ENCODE peak calls at places on chromosomes 1 and 21, in six cellular contexts. Y is thoracic aorta, M is body of pancreas, X is cardiac muscle cell, N is kidney, Z is Panc1. H is an unnamed sample.

GRCh38 chr1:26408604-26409003 is 2.0 kb upstream of the LIN28A start:
- DNase-seq in Z (no peak), Y (no peak), N (peak), X (peak), M (peak), H (no peak)

GRCh38 chr1:3669421-3669821 is 17.1 kb downstream of the TP73 start:
- DNase-seq in M (no peak), N (peak), X (no peak), Y (no peak), Z (no peak), H (no peak)

GRCh38 chr1:179092896-179093461 is 11.1 kb downstream of the TOR3A start:
- DNase-seq in M (no peak), X (no peak), Z (no peak), N (no peak), Y (no peak), H (no peak)

GRCh38 chr1:244397086-244397485 is 54.6 kb downstream of the ADSS2 start:
- DNase-seq in Z (no peak), N (no peak), M (no peak), Y (no peak), X (no peak), H (no peak)

GRCh38 chr1:165444897-165445370 is at the start of gene RXRG:
- DNase-seq in X (peak), N (peak), M (peak), Y (no peak), Z (no peak), H (no peak)

GRCh38 chr1:41900611-41901444 is 17.9 kb downstream of the HIVEP3 start:
- DNase-seq in X (no peak), M (no peak), Y (no peak), Z (no peak), N (no peak), H (no peak)

GRCh38 chr21:9839011-9839661 is 682.2 kb upstream of the TPTE start:
- DNase-seq in N (peak), M (no peak), Y (no peak), X (no peak), Z (no peak), H (peak)

GRCh38 chr1:79646885-79647284 is 640.4 kb upstream of the ADGRL4 start:
- DNase-seq in X (peak), Y (no peak), N (no peak), Z (no peak), M (no peak), H (no peak)

GRCh38 chr21:45141507-45141906 is 67.1 kb downstream of the ADARB1 start:
- DNase-seq in Y (no peak), X (no peak), N (no peak), Z (no peak), M (no peak), H (peak)

GRCh38 chr1:72432645-72433267 is 150.4 kb upstream of the NEGR1 start:
- DNase-seq in M (no peak), Z (no peak), X (no peak), Y (no peak), N (no peak), H (no peak)

GRCh38 chr1:200919386-200919785 is 24.7 kb downstream of the INAVA start:
- DNase-seq in X (no peak), Z (no peak), M (no peak), Y (no peak), N (peak), H (no peak)

GRCh38 chr1:225449261-225449660 is 21.4 kb upstream of the LBR start:
- DNase-seq in Y (no peak), Z (no peak), N (no peak), X (no peak), M (no peak), H (peak)

GRCh38 chr1:7248828-7249227 is 463.6 kb downstream of the CAMTA1 start:
- DNase-seq in M (no peak), X (no peak), Z (no peak), Y (no peak), N (no peak), H (no peak)

GRCh38 chr1:153543738-153544135 is 1.9 kb downstream of the S100A4 start:
- DNase-seq in M (no peak), Y (no peak), N (peak), Z (no peak), X (no peak), H (no peak)

GRCh38 chr1:29812397-29813135 is 576.2 kb downstream of the PTPRU start:
- DNase-seq in M (no peak), N (no peak), X (no peak), Y (no peak), Z (no peak), H (peak)

GRCh38 chr1:168235548-168235885 is 9.7 kb downstream of the SFT2D2 start:
- DNase-seq in M (no peak), Z (no peak), X (no peak), Y (no peak), N (no peak), H (no peak)

GRCh38 chr1:3714814-3715213 is 37.4 kb upstream of the CCDC27 start:
- DNase-seq in M (no peak), N (no peak), Y (no peak), X (peak), Z (no peak), H (no peak)

GRCh38 chr1:77387553-77387952 is 105.7 kb downstream of the AK5 start:
- DNase-seq in N (no peak), Y (no peak), M (no peak), Z (no peak), X (no peak), H (no peak)

GRCh38 chr21:46471514-46471913 is 12.8 kb downstream of the DIP2A start:
- DNase-seq in M (no peak), Y (no peak), X (no peak), Z (no peak), N (no peak), H (no peak)

GRCh38 chr21:17461582-17461981 is 51.3 kb upstream of the CXADR start:
- DNase-seq in X (no peak), N (no peak), Y (no peak), M (no peak), Z (no peak), H (no peak)

GRCh38 chr1:212118167-212118871 is 82.8 kb downstream of the DTL start:
- DNase-seq in N (no peak), M (peak), Y (no peak), Z (no peak), X (no peak), H (no peak)

GRCh38 chr1:18941221-18942141 is 15.0 kb downstream of the IFFO2 start:
- DNase-seq in X (no peak), Z (no peak), M (peak), Y (no peak), N (peak), H (no peak)

GRCh38 chr1:119416006-119416640 is 1.2 kb downstream of the HSD3B2 start:
- DNase-seq in Y (no peak), M (no peak), X (no peak), N (no peak), Z (no peak), H (no peak)

GRCh38 chr1:178031856-178032320 is 62.0 kb upstream of the RASAL2 start:
- DNase-seq in Y (peak), M (peak), X (peak), Z (no peak), N (peak), H (peak)

GRCh38 chr1:18256318-18257235 is 149.0 kb downstream of the IGSF21 start:
- DNase-seq in Z (no peak), Y (no peak), M (peak), N (no peak), X (peak), H (no peak)

GRCh38 chr1:213136190-213136917 is 85.3 kb downstream of the RPS6KC1 start:
- DNase-seq in M (no peak), Y (no peak), Z (no peak), N (no peak), X (peak), H (no peak)

DNA sequence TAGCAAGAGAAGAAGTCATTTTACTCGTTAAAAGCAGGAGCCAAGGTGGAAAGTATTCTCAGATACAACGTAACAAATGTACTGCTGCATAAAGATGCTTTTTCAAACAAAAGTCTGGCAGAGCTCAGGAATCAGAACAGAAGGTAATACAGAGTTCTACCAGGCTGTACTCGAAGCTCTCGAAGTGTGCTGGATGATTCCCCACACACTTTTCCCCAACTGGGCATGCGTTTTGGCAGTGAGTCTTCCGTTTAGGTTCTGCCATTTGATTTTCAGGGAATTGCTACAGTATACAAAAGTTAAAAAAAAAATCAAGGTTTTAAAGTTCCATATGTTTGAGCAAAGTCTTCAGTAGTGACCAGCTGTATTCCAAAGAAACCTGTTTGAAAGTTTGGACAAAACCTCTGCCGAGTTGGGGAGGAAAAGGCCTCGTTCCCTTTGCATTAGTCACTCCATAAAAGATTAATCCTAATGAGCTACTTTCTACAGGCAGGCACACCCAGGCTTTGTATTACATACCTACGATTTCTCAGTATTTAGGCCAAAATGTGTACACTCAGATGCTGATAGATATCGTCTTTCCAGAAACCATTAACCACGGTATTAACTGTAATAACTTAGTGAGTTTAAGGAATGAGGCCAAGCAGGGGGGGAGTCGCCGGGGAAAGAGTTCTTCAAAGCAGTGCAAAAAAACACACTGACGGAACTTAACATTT is 477.1 kb downstream of the LMO4 start:
- DNase-seq in X (no peak), M (peak), Y (no peak), Z (no peak), N (no peak), H (no peak)
- H3K4me3 ChIP-seq in X (no peak), M (no peak), Y (peak), Z (no peak), N (peak), H (peak)

DNA sequence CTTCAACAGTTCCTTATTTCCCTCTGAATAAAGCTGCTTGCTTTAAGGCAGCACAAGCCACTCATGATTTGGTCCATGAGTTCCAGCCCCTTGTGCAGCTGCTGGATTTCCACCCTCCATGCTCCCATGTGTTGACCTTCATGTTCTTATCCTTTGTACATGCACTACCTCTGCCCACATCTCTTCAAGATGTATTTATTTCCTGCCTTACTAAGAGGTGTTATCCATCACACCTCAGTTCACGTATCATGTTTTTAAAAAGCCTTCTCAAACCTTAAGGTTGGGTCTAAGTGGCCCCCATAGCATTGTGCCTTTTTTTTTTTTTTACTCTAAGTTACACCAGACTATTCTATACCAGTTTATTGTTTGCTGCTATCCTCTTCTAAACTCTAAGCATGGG is 107.7 kb downstream of the SIPA1L2 start:
- DNase-seq in Y (no peak), M (no peak), X (no peak), N (no peak), Z (no peak), H (no peak)
- H3K27ac ChIP-seq in Y (no peak), M (no peak), X (no peak), N (no peak), Z (no peak), H (no peak)

DNA sequence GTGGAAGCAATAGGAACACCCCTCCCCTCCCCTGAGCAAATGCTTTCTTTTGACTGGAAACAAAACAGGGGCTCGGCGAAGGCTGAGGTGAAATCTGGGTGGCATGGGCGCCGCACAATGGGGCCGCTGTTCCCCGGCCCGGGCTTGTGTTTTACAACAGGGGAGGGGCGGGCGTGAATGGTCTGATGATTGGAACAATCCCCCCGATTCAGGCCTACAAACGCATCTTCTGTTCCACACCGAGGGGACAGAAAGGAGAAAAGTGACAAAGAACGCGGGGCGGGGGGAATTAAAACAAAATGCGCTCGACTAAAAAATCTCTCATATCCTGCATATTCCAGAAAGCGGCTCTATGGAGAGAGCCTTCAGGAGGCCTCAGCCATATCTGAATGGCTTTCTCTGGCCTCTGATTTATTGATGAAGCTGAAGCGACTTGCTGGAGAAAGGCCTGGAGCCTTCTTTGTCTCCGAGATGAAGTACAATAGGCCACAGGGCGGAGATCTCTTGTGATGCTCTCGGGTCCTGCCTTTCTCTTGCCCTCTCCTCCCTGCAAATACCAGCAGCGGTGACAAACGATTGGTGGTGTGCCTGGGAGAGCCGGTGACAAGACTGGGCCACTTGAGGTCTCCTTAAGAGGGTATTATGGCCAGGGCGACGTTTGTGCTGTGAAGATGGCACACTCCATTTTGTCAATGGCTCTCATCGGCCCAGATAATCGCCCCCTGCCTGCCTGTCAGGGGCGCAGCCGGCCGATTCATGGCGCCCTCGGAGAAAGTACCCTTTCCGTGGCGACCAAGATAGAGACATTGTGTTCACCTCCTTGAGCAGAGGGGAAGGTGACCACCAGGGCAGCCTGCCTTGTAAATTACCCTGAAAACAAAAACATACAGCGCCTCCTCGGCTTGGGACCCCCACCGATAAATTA is 47.1 kb upstream of the OLIG2 start:
- DNase-seq in Y (no peak), Z (no peak), M (no peak), N (no peak), X (no peak), H (no peak)
- TF ChIP-seq CTCF in Y (no peak), Z (no peak), M (no peak), N (no peak), X (no peak), H (no peak)

GRCh38 chr1:81800741-81801031 is at the start of gene ADGRL2:
- DNase-seq in Z (no peak), X (no peak), M (no peak), Y (no peak), N (peak), H (no peak)
- H3K4me3 ChIP-seq in Z (peak), X (peak), M (peak), Y (peak), N (peak), H (peak)

DNA sequence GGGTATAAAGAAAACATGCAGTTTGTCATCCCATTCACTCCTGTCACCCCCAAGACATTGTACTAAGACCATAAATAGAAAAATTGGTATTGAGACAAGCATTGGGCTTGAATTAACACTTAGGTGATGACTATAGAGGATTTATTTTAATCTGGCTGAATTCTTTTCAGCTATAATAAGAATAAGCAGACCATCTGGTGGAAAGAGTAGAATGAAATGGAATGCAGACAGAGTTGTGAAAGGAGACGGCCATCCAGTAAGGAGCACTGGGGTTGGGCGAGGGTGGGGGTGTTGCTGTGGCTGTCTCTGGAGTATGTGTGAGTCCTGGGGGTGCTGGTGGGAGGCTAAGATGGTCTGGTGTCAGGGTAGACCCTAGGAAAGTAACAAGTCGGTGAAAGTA is 125.0 kb upstream of the IVNS1ABP start:
- DNase-seq in Z (no peak), M (no peak), Y (no peak), N (no peak), X (no peak), H (no peak)
- H3K27ac ChIP-seq in Z (no peak), M (peak), Y (no peak), N (peak), X (no peak), H (no peak)

DNA sequence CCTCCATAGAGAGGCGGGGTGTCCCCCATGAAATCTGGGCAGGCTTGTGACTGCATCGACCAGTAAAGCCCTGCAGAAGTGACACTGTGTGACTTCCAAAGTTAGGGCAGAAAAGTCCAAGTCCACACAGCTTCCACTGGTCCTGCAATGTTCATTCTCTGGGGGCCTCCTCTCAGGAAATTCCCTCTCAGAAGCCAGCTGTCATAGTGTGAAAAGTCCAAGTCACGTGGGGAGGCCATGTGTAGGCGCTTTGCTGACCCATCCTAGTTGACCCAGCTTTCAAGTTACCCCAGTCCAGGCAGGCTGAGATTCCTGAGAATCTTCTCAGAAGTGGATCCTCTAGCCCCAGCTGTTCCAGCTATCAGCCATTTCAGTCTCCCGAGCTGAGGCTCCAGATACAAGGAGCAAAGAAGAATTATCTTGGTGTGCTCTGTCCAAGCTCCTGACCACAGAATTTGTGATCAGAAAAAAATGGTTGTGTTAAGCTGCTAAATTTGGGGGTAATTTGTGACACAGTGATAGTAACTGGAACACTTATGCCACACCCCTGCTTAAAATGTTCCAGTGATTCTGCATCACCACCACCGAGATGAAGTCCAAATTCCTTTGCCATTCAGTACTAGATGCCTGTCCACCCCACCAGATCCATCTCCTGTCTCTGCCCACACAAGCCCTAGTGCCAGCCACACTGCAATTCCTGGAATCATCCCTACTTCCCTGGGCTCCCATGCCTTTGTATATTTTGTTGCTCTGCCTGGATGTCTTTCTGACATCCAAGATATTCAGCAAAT is 2.6 kb upstream of the STUM start:
- DNase-seq in M (peak), N (peak), Z (no peak), X (no peak), Y (no peak), H (no peak)
- TF ChIP-seq CTCF in M (no peak), N (no peak), Z (no peak), X (no peak), Y (no peak), H (no peak)

GRCh38 chr1:150560576-150560975 is 11.4 kb downstream of the ADAMTSL4 start:
- DNase-seq in Z (no peak), Y (no peak), N (peak), X (no peak), M (no peak), H (peak)

GRCh38 chr1:150560011-150560438 is 10.8 kb downstream of the ADAMTSL4 start:
- DNase-seq in M (peak), Y (peak), N (peak), Z (no peak), X (peak), H (peak)

GRCh38 chr1:150558761-150559626 is 9.8 kb downstream of the ADAMTSL4 start:
- DNase-seq in Y (no peak), M (peak), N (peak), X (no peak), Z (no peak), H (peak)

GRCh38 chr1:150558328-150558727 is 9.1 kb downstream of the ADAMTSL4 start:
- DNase-seq in M (no peak), Y (no peak), Z (no peak), N (no peak), X (no peak), H (peak)

GRCh38 chr1:150559627-150560010 is 10.4 kb downstream of the ADAMTSL4 start:
- DNase-seq in X (no peak), Y (no peak), N (no peak), Z (no peak), M (peak), H (no peak)
- H3K4me3 ChIP-seq in X (no peak), Y (peak), N (no peak), Z (no peak), M (no peak), H (peak)

DNA sequence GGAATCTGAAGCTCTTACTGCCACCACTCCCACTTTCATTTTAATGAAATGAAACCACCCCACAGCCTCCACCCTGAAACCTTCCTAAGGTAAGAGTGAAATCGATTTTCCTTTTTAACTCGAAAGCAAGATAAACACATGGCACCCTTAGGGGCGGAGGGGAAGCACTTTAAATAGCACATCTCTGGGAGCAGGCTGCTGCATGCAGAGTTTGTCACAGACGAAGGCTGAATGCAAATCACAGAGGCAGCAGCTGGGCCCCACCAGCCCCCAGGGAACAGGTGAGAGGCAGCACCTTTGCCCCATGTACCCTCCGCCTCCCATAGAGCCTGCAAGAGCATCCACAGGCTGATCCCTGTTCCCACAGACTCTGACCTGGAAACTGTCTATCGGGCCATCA is 60.0 kb upstream of the GRIK3 start:
- DNase-seq in M (no peak), Z (no peak), Y (no peak), X (no peak), N (no peak), H (no peak)
- H3K27ac ChIP-seq in M (no peak), Z (no peak), Y (no peak), X (no peak), N (no peak), H (no peak)